ENCODE peak calls at places on chromosomes 5 and 9, in eight cellular contexts. Q is stimulated activated CD4-positive, alpha-beta T cell treated with anti-CD3 and anti-CD28 coated beads, TNF-alpha, amount 100 ng/mL, for 48 hours; X is cardiac muscle cell; H is thoracic aorta; B is NCI-H748 treated with DMSO at 0.1 percent for 48 hours; V is epithelial cell of prostate; M is IMR-90; L is WERI-Rb-1. W is an unnamed sample.

GRCh38 chr5:54021413-54022155 is 288.8 kb downstream of the ARL15 start:
- DNase-seq in H (no peak), V (no peak), L (no peak), B (no peak), M (peak), Q (no peak), X (no peak), W (peak)

GRCh38 chr5:180784497-180785097 is 18.0 kb downstream of the MGAT1 start:
- DNase-seq in M (peak), V (no peak), X (peak), H (no peak), Q (peak), B (no peak), L (peak), W (peak)

GRCh38 chr9:98962181-98962560 is 18.5 kb downstream of the COL15A1 start:
- DNase-seq in M (peak), L (no peak), H (no peak), Q (no peak), V (no peak), B (no peak), X (no peak), W (peak)

GRCh38 chr9:71648453-71648852 is 119.9 kb downstream of the CEMIP2 start:
- DNase-seq in V (no peak), M (no peak), Q (no peak), B (no peak), X (peak), H (no peak), L (no peak), W (no peak)

GRCh38 chr9:16236882-16237281 is 633.6 kb downstream of the BNC2 start:
- DNase-seq in V (no peak), X (no peak), L (no peak), H (no peak), B (no peak), M (peak), Q (no peak), W (peak)

GRCh38 chr9:135243201-135244190 is 156.0 kb downstream of the OLFM1 start:
- DNase-seq in X (no peak), Q (no peak), L (no peak), H (no peak), V (no peak), M (no peak), B (no peak), W (no peak)

GRCh38 chr9:70079364-70080103 is 35.9 kb downstream of the MAMDC2 start:
- DNase-seq in X (no peak), B (peak), M (peak), L (no peak), H (no peak), Q (no peak), V (no peak), W (peak)

GRCh38 chr5:4339949-4340348 is 744.3 kb downstream of the IRX1 start:
- DNase-seq in Q (no peak), L (no peak), X (no peak), M (no peak), B (no peak), H (no peak), V (no peak), W (no peak)

GRCh38 chr9:91127653-91128052 is 234.1 kb downstream of the AUH start:
- DNase-seq in B (no peak), L (no peak), V (no peak), X (no peak), Q (no peak), H (no peak), M (peak), W (peak)

GRCh38 chr9:120362446-120362845 is 217.5 kb downstream of the CDK5RAP2 start:
- DNase-seq in Q (no peak), X (no peak), M (peak), L (no peak), B (no peak), H (no peak), V (no peak), W (peak)

GRCh38 chr5:173582198-173583092 is 34.0 kb downstream of the BOD1 start:
- DNase-seq in L (no peak), X (no peak), H (no peak), M (peak), Q (no peak), B (no peak), V (no peak), W (peak)

GRCh38 chr5:148732692-148733091 is 78.4 kb upstream of the HTR4 start:
- DNase-seq in X (no peak), B (peak), V (no peak), H (no peak), L (no peak), Q (no peak), M (no peak), W (no peak)

GRCh38 chr9:131657456-131657855 is 82.4 kb downstream of the RAPGEF1 start:
- DNase-seq in M (no peak), V (no peak), Q (no peak), X (no peak), H (no peak), L (no peak), B (no peak), W (no peak)

GRCh38 chr9:546797-547223 is 294.7 kb upstream of the DMRT1 start:
- DNase-seq in B (peak), M (no peak), V (no peak), L (no peak), H (no peak), X (peak), Q (no peak), W (peak)

GRCh38 chr5:31470608-31471007 is 61.3 kb downstream of the DROSHA start:
- DNase-seq in V (no peak), B (no peak), X (no peak), M (peak), Q (no peak), L (no peak), H (no peak), W (peak)

GRCh38 chr5:172886396-172886932 is 52.4 kb downstream of the ERGIC1 start:
- DNase-seq in Q (no peak), B (no peak), H (no peak), V (no peak), M (no peak), X (no peak), L (no peak), W (no peak)

GRCh38 chr9:87119328-87119881 is 172.1 kb upstream of the GAS1 start:
- DNase-seq in L (no peak), Q (no peak), H (no peak), X (peak), V (no peak), M (peak), B (no peak), W (peak)

GRCh38 chr9:5389109-5389732 is 48.5 kb downstream of the PLGRKT start:
- DNase-seq in H (no peak), Q (no peak), V (peak), M (peak), X (no peak), L (no peak), B (no peak), W (peak)

GRCh38 chr9:69330580-69330979 is 5.6 kb downstream of the ENTREP1 start:
- DNase-seq in V (no peak), L (no peak), H (no peak), B (no peak), M (no peak), X (no peak), Q (no peak), W (no peak)

GRCh38 chr9:83281306-83282255 is 218.6 kb upstream of the RASEF start:
- DNase-seq in X (peak), B (no peak), H (no peak), M (no peak), V (no peak), Q (no peak), L (no peak), W (peak)

GRCh38 chr5:118937393-118938061 is 50.8 kb downstream of the DTWD2 start:
- DNase-seq in B (no peak), V (no peak), X (no peak), H (no peak), L (no peak), M (no peak), Q (no peak), W (no peak)